ENCODE peak calls at places on chromosomes 7 and 10, in five cellular contexts. Q is right lobe of liver, C is cardiac muscle cell, M is heart left ventricle, G is PC-3. H is an unnamed sample.

GRCh38 chr7:117780832-117781231 is 92.4 kb downstream of the CTTNBP2 start:
- DNase-seq in Q (no peak), C (no peak), M (no peak), G (no peak), H (peak; percentile 10)

GRCh38 chr7:104628017-104628416 is 299.6 kb downstream of the LHFPL3 start:
- DNase-seq in C (no peak), M (no peak), G (no peak), Q (no peak), H (no peak)

GRCh38 chr7:105037319-105037718 is 23.3 kb downstream of the KMT2E start:
- DNase-seq in G (no peak), Q (no peak), M (no peak), C (no peak), H (no peak)

GRCh38 chr7:98086231-98086855 is 20.3 kb upstream of the LMTK2 start:
- DNase-seq in Q (peak; percentile 73), G (peak; percentile 97), M (no peak), C (no peak), H (no peak)

GRCh38 chr7:45136106-45137060 is 21.2 kb upstream of the RAMP3 start:
- DNase-seq in M (peak; percentile 51), G (peak; percentile 78), C (peak; percentile 78), Q (no peak), H (no peak)

GRCh38 chr7:131249003-131249402 is 78.7 kb upstream of the MKLN1 start:
- DNase-seq in M (peak; percentile 78), G (peak; percentile 73), C (no peak), Q (no peak), H (peak; percentile 70)

GRCh38 chr7:102416406-102416805 is 17.0 kb upstream of the ORAI2 start:
- DNase-seq in G (no peak), C (no peak), M (no peak), Q (no peak), H (no peak)

GRCh38 chr10:89118091-89118490 is 89.0 kb downstream of the CH25H start:
- DNase-seq in Q (no peak), M (no peak), G (peak; percentile 13), C (no peak), H (no peak)

GRCh38 chr7:105602325-105603305 is 21.3 kb upstream of the EFCAB10 start:
- DNase-seq in G (no peak), C (no peak), Q (no peak), M (no peak), H (peak; percentile 85)

GRCh38 chr7:11760372-11760771 is 71.6 kb downstream of the THSD7A start:
- DNase-seq in G (no peak), C (no peak), Q (no peak), M (no peak), H (no peak)

GRCh38 chr10:22317121-22317370 is 858 bp downstream of the COMMD3 start:
- DNase-seq in M (no peak), Q (no peak), C (no peak), G (no peak), H (no peak)

GRCh38 chr7:31957090-31957720 is 113.0 kb downstream of the PDE1C start:
- DNase-seq in M (no peak), Q (no peak), G (peak; percentile 78), C (no peak), H (no peak)

GRCh38 chr10:63437334-63437949 is 28.3 kb downstream of the JMJD1C start:
- DNase-seq in G (no peak), M (no peak), C (no peak), Q (no peak), H (peak; percentile 61)

GRCh38 chr7:8161398-8161828 is 100.6 kb downstream of the ICA1 start:
- DNase-seq in M (no peak), G (no peak), Q (no peak), C (no peak), H (no peak)

GRCh38 chr10:34124522-34125035 is 690.5 kb downstream of the PARD3 start:
- DNase-seq in G (peak; percentile 100), C (no peak), Q (peak; percentile 70), M (no peak), H (no peak)

GRCh38 chr7:157943561-157943960 is 606.8 kb downstream of the DNAJB6 start:
- DNase-seq in C (no peak), Q (no peak), G (no peak), M (no peak), H (no peak)

GRCh38 chr10:116076616-116077015 is 196.4 kb downstream of the GFRA1 start:
- DNase-seq in M (no peak), C (no peak), Q (no peak), G (no peak), H (no peak)

GRCh38 chr7:25857376-25858067 is 294.5 kb upstream of the NFE2L3 start:
- DNase-seq in Q (no peak), C (peak; percentile 60), G (peak; percentile 43), M (no peak), H (no peak)

GRCh38 chr7:83856094-83856493 is 207.2 kb upstream of the SEMA3E start:
- DNase-seq in Q (no peak), C (no peak), M (no peak), G (no peak), H (no peak)

GRCh38 chr7:24773646-24774045 is 16.4 kb upstream of the GSDME start:
- DNase-seq in G (no peak), C (no peak), Q (no peak), M (no peak), H (no peak)

GRCh38 chr10:117462424-117462792 is 80.1 kb upstream of the EMX2 start:
- DNase-seq in Q (no peak), G (no peak), M (no peak), C (peak; percentile 25), H (no peak)

GRCh38 chr7:81691199-81691821 is 78.5 kb downstream of the HGF start:
- DNase-seq in Q (no peak), C (no peak), G (peak; percentile 50), M (no peak), H (no peak)

GRCh38 chr7:29764227-29764626 is 42.1 kb upstream of the WIPF3 start:
- DNase-seq in M (no peak), Q (no peak), C (peak; percentile 31), G (peak; percentile 11), H (no peak)

GRCh38 chr10:29669149-29669548 is 34.4 kb upstream of the SVIL start:
- DNase-seq in C (no peak), G (peak; percentile 33), M (peak; percentile 41), Q (no peak), H (no peak)

GRCh38 chr10:5945561-5946418 is 31.6 kb downstream of the IL15RA start:
- DNase-seq in G (peak; percentile 76), C (no peak), Q (peak; percentile 70), M (peak; percentile 66), H (peak; percentile 36)

GRCh38 chr10:17209302-17209701 is 7.8 kb upstream of the TRDMT1 start:
- DNase-seq in C (no peak), G (no peak), M (no peak), Q (no peak), H (no peak)

GRCh38 chr10:91598211-91598981 is 34.5 kb downstream of the PPP1R3C start:
- DNase-seq in C (no peak), M (no peak), G (peak; percentile 77), Q (no peak), H (peak; percentile 89)

GRCh38 chr7:135200824-135201331 is 10.4 kb downstream of the WDR91 start:
- DNase-seq in C (no peak), M (no peak), G (no peak), Q (no peak), H (peak; percentile 37)

GRCh38 chr10:68423522-68423921 is 16.4 kb upstream of the RUFY2 start:
- DNase-seq in Q (no peak), C (no peak), M (no peak), G (no peak), H (no peak)

DNA sequence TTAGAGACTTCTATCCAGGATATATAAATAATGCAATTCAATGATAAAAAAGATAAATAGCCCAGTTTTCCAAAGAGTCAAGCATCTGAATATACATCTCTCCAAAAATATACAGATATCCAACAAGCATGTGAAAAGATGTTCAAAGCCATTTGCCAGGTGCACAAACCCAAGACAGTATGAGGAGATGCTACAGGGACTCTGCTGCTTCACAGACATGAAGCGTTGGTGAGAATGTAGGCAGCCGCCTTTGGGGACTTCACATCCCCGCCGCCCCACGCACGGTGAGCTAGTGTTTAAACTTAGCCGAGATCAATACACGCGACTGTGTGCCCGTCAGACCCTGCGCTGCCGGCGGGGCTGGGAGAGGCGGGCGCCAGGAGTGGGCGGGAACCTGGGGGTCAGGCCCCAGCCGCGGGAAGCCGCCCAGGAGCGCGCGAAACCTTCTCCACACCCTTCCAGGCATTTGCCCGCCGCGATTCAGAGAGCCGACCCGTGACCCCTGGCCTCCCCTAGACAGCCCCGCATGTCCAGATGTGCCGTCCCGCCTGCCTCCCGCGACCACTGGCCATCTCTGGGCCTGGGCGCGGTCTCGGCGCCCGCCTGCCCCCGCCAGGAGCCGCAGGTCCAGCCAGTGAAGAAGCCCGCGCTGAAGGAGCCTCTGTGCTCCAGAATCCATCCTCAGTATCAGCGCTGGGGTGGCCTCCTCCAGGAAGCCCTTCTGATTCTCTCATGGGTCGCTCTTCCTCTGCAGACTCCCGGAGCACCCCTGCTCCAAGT is 823 bp upstream of the ALOX5 start:
- DNase-seq in G (no peak), Q (no peak), C (peak; percentile 25), M (no peak), H (no peak)
- H3K4me3 ChIP-seq in G (peak overlapping the region; percentile 52), Q (peak overlapping the region; percentile 40), C (peak overlapping the region; percentile 33), M (peak overlapping the region; percentile 46), H (peak overlapping the region; percentile 29)

GRCh38 chr7:91812388-91812787 is 68.1 kb downstream of the MTERF1 start:
- DNase-seq in Q (no peak), M (no peak), C (no peak), G (no peak), H (no peak)
- TF ChIP-seq CTCF in Q (no peak), M (no peak), C (no peak), G (no peak), H (no peak)

GRCh38 chr10:61837748-61838055 is 63.8 kb upstream of the ARID5B start:
- DNase-seq in G (peak; percentile 59), C (no peak), Q (no peak), M (no peak), H (peak; percentile 42)
- H3K4me3 ChIP-seq in G (peak overlapping the region; percentile 48), C (no peak overlapping the region), Q (no peak overlapping the region), M (no peak overlapping the region), H (peak overlapping the region; percentile 13)

GRCh38 chr7:40760997-40761396 is 626.2 kb downstream of the SUGCT start:
- DNase-seq in M (no peak), G (no peak), C (no peak), Q (peak; percentile 64), H (no peak)

GRCh38 chr7:40758590-40758989 is 623.8 kb downstream of the SUGCT start:
- DNase-seq in G (no peak), M (no peak), C (no peak), Q (no peak), H (no peak)

GRCh38 chr7:40763319-40764287 is 628.8 kb downstream of the SUGCT start:
- DNase-seq in C (no peak), M (no peak), Q (no peak), G (peak; percentile 33), H (no peak)

GRCh38 chr7:40760293-40760964 is 625.6 kb downstream of the SUGCT start:
- DNase-seq in C (no peak), G (no peak), Q (no peak), M (no peak), H (no peak)

DNA sequence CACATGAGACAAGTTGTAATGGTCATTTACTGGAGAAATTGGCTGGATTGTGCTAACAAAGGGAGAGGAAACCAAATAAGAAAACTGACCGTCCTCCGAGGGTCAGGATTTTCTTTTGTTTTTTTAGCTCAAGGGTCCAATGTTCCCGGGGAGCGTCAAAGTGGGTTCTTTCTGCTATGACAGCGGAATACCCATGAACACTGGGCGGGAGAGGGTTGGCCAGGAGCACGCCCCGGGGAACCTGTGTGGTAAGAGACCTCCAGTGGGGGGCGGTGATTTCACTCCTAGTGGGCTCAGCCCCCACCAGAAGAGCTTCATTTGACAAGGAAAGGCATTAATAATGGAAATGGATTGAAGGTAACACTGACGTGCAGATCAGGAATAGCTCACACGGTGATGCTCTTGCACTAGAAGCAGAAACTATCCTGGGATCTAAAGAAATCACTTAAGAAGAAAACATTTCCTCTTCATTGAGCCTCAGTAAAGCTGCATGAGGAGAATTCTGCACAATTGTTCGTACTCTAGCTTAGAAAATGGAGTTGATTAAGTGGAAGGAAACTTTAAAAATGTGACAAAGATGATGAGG is 627.0 kb downstream of the SUGCT start:
- DNase-seq in M (no peak), C (no peak), Q (no peak), G (no peak), H (no peak)
- TF ChIP-seq CTCF in M (no peak), C (no peak), Q (no peak), G (peak; percentile 22), H (peak; percentile 37)